ENCODE peak calls at places on chromosomes 6 and 20, in six cellular contexts. X, W, P, V, M and Y are unnamed samples. For H3K36me3 and H3K9me3, the result is how much of the 10 kb centered on the place peaks cover.

GRCh38 chr20:17610566-17611289 is 40.9 kb downstream of the DSTN start:
- DNase-seq in V (no peak), W (no peak), X (no peak), M (no peak), P (no peak), Y (peak)

GRCh38 chr6:57127763-57128162 is 37.8 kb downstream of the ZNF451 start:
- DNase-seq in W (peak), M (no peak), X (no peak), V (no peak), P (no peak), Y (no peak)

GRCh38 chr6:24599179-24599578 is 46.8 kb downstream of the KIAA0319 start:
- DNase-seq in X (no peak), M (no peak), V (no peak), W (no peak), P (no peak), Y (no peak)

GRCh38 chr6:109456710-109457595 is 1.4 kb upstream of the MICAL1 start:
- DNase-seq in P (peak), V (no peak), W (no peak), M (peak), X (peak), Y (peak)

GRCh38 chr6:44234101-44235090 is 11.0 kb downstream of the SLC29A1 start:
- DNase-seq in P (peak), M (peak), X (peak), W (peak), V (peak), Y (peak)

GRCh38 chr6:7617954-7618764 is 28.2 kb downstream of the SNRNP48 start:
- DNase-seq in X (no peak), P (no peak), W (peak), M (peak), V (no peak), Y (peak)

GRCh38 chr20:4999788-5000187 is 1.5 kb downstream of the SLC23A2 start:
- DNase-seq in P (no peak), W (no peak), X (no peak), M (no peak), V (no peak), Y (peak)

GRCh38 chr6:111625511-111626331 is 20.0 kb upstream of the TRAF3IP2 start:
- DNase-seq in P (peak), M (peak), X (no peak), V (peak), W (peak), Y (peak)

GRCh38 chr6:128740951-128741350 is 142.0 kb upstream of the LAMA2 start:
- DNase-seq in M (no peak), V (no peak), P (no peak), X (no peak), W (no peak), Y (no peak)

GRCh38 chr20:21099653-21100589 is 6.2 kb downstream of the LINC00237 start:
- DNase-seq in M (peak), P (peak), V (peak), X (peak), W (peak), Y (peak)

GRCh38 chr6:3571206-3571815 is 114.5 kb upstream of the SLC22A23 start:
- DNase-seq in M (no peak), W (no peak), X (no peak), V (no peak), P (no peak), Y (no peak)

GRCh38 chr6:167915139-167915538 is 82.3 kb upstream of the KIF25 start:
- DNase-seq in X (no peak), P (no peak), V (no peak), M (no peak), W (no peak), Y (no peak)

GRCh38 chr6:167920165-167920564 is 77.3 kb upstream of the KIF25 start:
- DNase-seq in W (no peak), P (no peak), X (no peak), V (no peak), M (no peak), Y (no peak)

GRCh38 chr6:167918507-167919278 is 78.8 kb upstream of the KIF25 start:
- DNase-seq in X (no peak), W (no peak), V (no peak), P (no peak), M (no peak), Y (no peak)

GRCh38 chr6:167919349-167919748 is 78.1 kb upstream of the KIF25 start:
- DNase-seq in P (no peak), W (no peak), V (no peak), M (no peak), X (no peak), Y (no peak)

GRCh38 chr6:167917755-167918154 is 79.7 kb upstream of the KIF25 start:
- DNase-seq in V (no peak), P (no peak), X (no peak), W (no peak), M (no peak), Y (no peak)
- H3K36me3 ChIP-seq in V (half or more), P (half or more), X (half or more), W (under half), M (under half), Y (under half)

GRCh38 chr6:22318404-22318803 is 21.6 kb upstream of the PRL start:
- DNase-seq in W (no peak), V (no peak), P (no peak), M (no peak), X (no peak), Y (no peak)
- H3K9me3 ChIP-seq in W (under half), V (under half), P (under half), M (under half), X (under half), Y (under half)

GRCh38 chr6:32186496-32186840 is 2.4 kb upstream of the AGER start:
- DNase-seq in X (no peak), V (no peak), M (no peak), W (no peak), P (no peak), Y (no peak)
- H3K36me3 ChIP-seq in X (under half), V (under half), M (under half), W (half or more), P (under half), Y (under half)

GRCh38 chr6:26026833-26027490 is 60.3 kb upstream of the HFE start:
- DNase-seq in X (peak), V (peak), P (peak), W (peak), M (peak), Y (peak)

GRCh38 chr6:26025047-26025893 is 62.0 kb upstream of the HFE start:
- DNase-seq in V (peak), M (peak), P (peak), W (peak), X (no peak), Y (peak)

GRCh38 chr6:26024651-26025046 is 62.0 kb downstream of the TRIM38 start:
- DNase-seq in M (no peak), P (no peak), V (no peak), W (no peak), X (no peak), Y (no peak)

GRCh38 chr6:26027491-26028211 is 59.6 kb upstream of the HFE start:
- DNase-seq in M (no peak), X (no peak), V (peak), P (no peak), W (no peak), Y (no peak)

GRCh38 chr6:26025894-26026832 is 61.1 kb upstream of the HFE start:
- DNase-seq in P (peak), W (peak), V (peak), M (peak), X (peak), Y (peak)
- H3K9me3 ChIP-seq in P (under half), W (under half), V (under half), M (under half), X (under half), Y (under half)

DNA sequence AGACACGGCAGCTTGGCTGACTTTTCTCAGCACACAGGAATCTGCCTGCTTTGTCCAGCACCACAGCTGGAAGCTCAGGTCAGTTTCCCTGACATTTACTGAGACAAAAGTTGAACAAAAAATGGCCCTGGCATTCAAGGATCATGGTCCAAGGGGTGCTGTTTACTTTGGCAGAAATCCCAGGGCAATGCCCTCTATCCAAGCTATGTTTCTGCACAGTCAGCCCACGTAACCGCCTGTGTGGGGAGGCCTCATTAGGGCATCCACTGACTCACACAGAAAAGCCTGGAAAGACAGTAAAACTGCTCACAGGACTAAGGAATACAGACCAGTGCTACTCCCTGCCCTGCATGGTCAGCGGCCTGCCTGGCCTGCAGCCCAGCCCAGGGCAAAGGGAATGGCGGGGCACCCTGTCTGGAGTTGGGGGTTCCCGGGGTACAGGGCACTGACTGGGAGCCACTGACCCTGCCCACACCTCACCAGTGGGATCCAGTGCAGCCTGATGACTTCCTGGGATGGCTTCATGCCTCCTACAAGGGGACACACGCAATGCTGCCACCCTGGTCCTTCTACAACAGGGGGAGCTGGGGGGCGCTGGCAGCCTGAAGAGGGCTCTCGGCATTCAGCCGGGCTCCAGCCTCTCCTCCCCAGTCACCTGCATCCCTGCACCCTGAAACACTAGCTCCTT is 77.1 kb downstream of the NINL start:
- DNase-seq in X (no peak), V (no peak), W (peak), M (peak), P (no peak), Y (peak)
- H3K36me3 ChIP-seq in X (half or more), V (under half), W (half or more), M (half or more), P (under half), Y (under half)